ENCODE peak calls at places on chromosomes 12 and 14, in six cellular contexts. R, E, Y, W, X and T are unnamed samples.

GRCh38 chr14:101876539-101876938 is 87.8 kb upstream of the DYNC1H1 start:
- DNase-seq in R (no peak), E (peak; percentile 18), Y (no peak), X (peak; percentile 80), W (no peak), T (peak; percentile 12)

GRCh38 chr12:2876431-2877046 is 435 bp downstream of the FOXM1 start:
- DNase-seq in Y (no peak), W (no peak), E (no peak), X (peak; percentile 54), R (no peak), T (no peak)

GRCh38 chr12:19892186-19892585 is 452.9 kb downstream of the AEBP2 start:
- DNase-seq in X (peak; percentile 26), E (peak; percentile 28), R (no peak), W (no peak), Y (no peak), T (no peak)

GRCh38 chr12:87439990-87440827 is 589.0 kb downstream of the C12orf50 start:
- DNase-seq in X (peak; percentile 95), E (peak; percentile 93), W (no peak), Y (no peak), R (no peak), T (peak; percentile 93)

GRCh38 chr12:24054411-24054810 is 104.9 kb upstream of the SOX5 start:
- DNase-seq in W (no peak), Y (no peak), R (no peak), X (no peak), E (no peak), T (no peak)

GRCh38 chr12:106586803-106587684 is 4.2 kb downstream of the RFX4 start:
- DNase-seq in R (peak; percentile 80), X (peak; percentile 5), E (no peak), W (peak; percentile 77), Y (peak; percentile 66), T (no peak)

GRCh38 chr14:77615231-77616132 is 955 bp downstream of the SPTLC2 start:
- DNase-seq in X (peak; percentile 44), E (peak; percentile 56), Y (peak; percentile 9), R (no peak), W (no peak), T (peak; percentile 33)

GRCh38 chr12:87165733-87166375 is 863.3 kb downstream of the C12orf50 start:
- DNase-seq in X (no peak), E (no peak), R (no peak), W (no peak), Y (no peak), T (no peak)

GRCh38 chr14:68627868-68628604 is 164.8 kb downstream of the ZFP36L1 start:
- DNase-seq in W (peak; percentile 91), E (no peak), X (no peak), Y (peak; percentile 52), R (peak; percentile 85), T (peak; percentile 85)

GRCh38 chr14:81125536-81125935 is 95.2 kb downstream of the GTF2A1 start:
- DNase-seq in W (no peak), X (no peak), Y (no peak), E (no peak), R (no peak), T (no peak)

GRCh38 chr12:788288-788687 is 35.9 kb downstream of the WNK1 start:
- DNase-seq in E (no peak), R (no peak), X (no peak), Y (no peak), W (no peak), T (no peak)

GRCh38 chr12:124994435-124994975 is 1.1 kb downstream of the BRI3BP start:
- DNase-seq in W (no peak), R (no peak), Y (no peak), E (no peak), X (no peak), T (no peak)

GRCh38 chr12:69331846-69332684 is 16.1 kb upstream of the LYZ start:
- DNase-seq in X (no peak), E (no peak), R (no peak), Y (no peak), W (no peak), T (no peak)

GRCh38 chr12:51895378-51896135 is 7.7 kb downstream of the ANKRD33 start:
- DNase-seq in W (no peak), R (no peak), E (no peak), Y (no peak), X (no peak), T (no peak)

GRCh38 chr12:1391722-1392121 is 202.7 kb downstream of the FBXL14 start:
- DNase-seq in X (no peak), E (no peak), R (peak; percentile 46), Y (no peak), W (no peak), T (no peak)

GRCh38 chr12:77943466-77943865 is 112.8 kb downstream of the NAV3 start:
- DNase-seq in E (peak; percentile 87), X (peak; percentile 71), Y (no peak), W (no peak), R (no peak), T (peak; percentile 16)

GRCh38 chr12:123546281-123546680 is 12.8 kb upstream of the RILPL1 start:
- DNase-seq in R (no peak), Y (no peak), W (no peak), E (peak; percentile 40), X (peak; percentile 23), T (no peak)

GRCh38 chr12:8057839-8058238 is 8.3 kb downstream of the C3AR1 start:
- DNase-seq in Y (no peak), W (no peak), R (no peak), X (peak; percentile 94), E (peak; percentile 67), T (no peak)

DNA sequence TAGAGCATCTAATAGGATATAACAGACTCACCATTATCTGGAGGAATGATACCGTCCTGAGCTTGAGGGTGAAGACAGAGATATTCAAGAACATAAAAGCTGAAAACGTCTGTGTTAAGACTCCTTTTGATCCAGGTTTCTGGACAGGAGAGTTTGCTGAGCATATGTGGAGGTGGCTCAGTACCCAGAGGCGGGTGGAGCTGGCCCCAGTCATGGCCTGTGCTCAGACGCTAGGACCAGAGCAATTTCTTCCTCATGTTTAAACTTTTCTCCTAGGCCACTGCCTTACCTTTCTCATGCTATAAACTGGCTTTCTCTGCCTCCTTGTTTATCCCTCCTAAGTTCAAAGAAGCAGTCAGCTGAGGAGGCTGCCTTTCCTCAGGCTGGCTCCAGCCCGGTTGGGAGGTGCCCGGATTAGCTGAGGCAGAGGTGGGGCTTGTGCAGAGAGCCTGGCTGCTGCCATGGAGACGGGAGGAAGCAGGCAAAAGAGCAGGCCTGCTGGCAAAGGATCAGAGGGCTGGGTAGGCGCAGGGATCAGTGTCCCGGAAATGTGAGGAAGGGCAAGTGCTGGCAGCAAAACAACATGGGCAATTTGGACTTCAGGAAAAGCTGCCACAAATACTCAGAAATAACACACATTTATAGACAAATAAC is 13.7 kb downstream of the COA8 start:
- DNase-seq in Y (peak; percentile 71), E (peak; percentile 80), X (peak; percentile 89), R (peak; percentile 58), W (no peak), T (peak; percentile 79)
- H4K91ac ChIP-seq in Y (no peak overlapping the region), E (no peak overlapping the region), X (no peak overlapping the region), R (no peak overlapping the region), W (no peak overlapping the region), T (no peak overlapping the region)

DNA sequence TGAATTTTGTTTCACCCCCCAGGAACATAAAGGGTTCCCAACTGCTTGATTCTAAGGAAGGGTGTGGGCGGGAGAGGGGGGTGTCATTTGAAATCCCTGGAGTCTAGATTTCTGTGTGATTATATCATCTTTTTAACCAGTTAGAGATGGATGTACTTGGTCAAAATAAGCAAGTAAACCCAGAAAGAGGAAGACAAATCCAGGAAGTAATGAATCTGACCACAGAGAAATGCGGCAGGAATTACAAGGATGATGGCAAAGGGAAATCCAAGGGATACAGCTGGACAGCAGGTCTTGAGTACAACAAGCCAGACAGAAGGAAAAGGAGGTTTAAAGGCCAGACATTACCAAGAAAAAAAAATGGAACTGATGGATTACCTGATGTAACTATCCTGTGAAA is 38.9 kb downstream of the DMAC2L start:
- DNase-seq in E (peak; percentile 55), X (peak; percentile 47), R (no peak), Y (no peak), W (no peak), T (no peak)
- H2AFZ ChIP-seq in E (peak overlapping the region; percentile 60), X (no peak overlapping the region), R (no peak overlapping the region), Y (no peak overlapping the region), W (no peak overlapping the region), T (no peak overlapping the region)

GRCh38 chr12:46531804-46532203 is 159.2 kb upstream of the SLC38A2 start:
- DNase-seq in E (no peak), W (no peak), R (no peak), Y (no peak), X (no peak), T (no peak)
- H4K91ac ChIP-seq in E (no peak overlapping the region), W (no peak overlapping the region), R (no peak overlapping the region), Y (no peak overlapping the region), X (peak overlapping the region; percentile 43), T (no peak overlapping the region)

GRCh38 chr12:75976113-75976512 is 55.5 kb downstream of the PHLDA1 start:
- DNase-seq in E (no peak), Y (no peak), X (no peak), R (no peak), W (no peak), T (no peak)
- H2AFZ ChIP-seq in E (no peak overlapping the region), Y (peak overlapping the region; percentile 38), X (no peak overlapping the region), R (no peak overlapping the region), W (peak overlapping the region; percentile 26), T (no peak overlapping the region)

GRCh38 chr14:103578401-103579075 is 15.8 kb downstream of the COA8 start:
- DNase-seq in W (no peak), Y (no peak), X (peak; percentile 6), E (peak; percentile 53), R (no peak), T (no peak)
- H4K91ac ChIP-seq in W (no peak overlapping the region), Y (no peak overlapping the region), X (no peak overlapping the region), E (no peak overlapping the region), R (no peak overlapping the region), T (no peak overlapping the region)

GRCh38 chr14:21049263-21049662 is 7.1 kb downstream of the RNASE7 start:
- DNase-seq in E (peak; percentile 59), Y (no peak), X (no peak), W (no peak), R (no peak), T (no peak)
- H2AFZ ChIP-seq in E (no peak overlapping the region), Y (no peak overlapping the region), X (no peak overlapping the region), W (no peak overlapping the region), R (no peak overlapping the region), T (no peak overlapping the region)

GRCh38 chr14:98888281-98888680 is 383.7 kb downstream of the BCL11B start:
- DNase-seq in X (no peak), W (no peak), E (no peak), Y (no peak), R (no peak), T (no peak)
- H4K91ac ChIP-seq in X (no peak overlapping the region), W (peak overlapping the region; percentile 3), E (no peak overlapping the region), Y (no peak overlapping the region), R (no peak overlapping the region), T (no peak overlapping the region)

GRCh38 chr12:44812062-44812461 is 64.1 kb downstream of the NELL2 start:
- DNase-seq in R (no peak), E (no peak), Y (no peak), W (no peak), X (no peak), T (no peak)
- H2AFZ ChIP-seq in R (no peak overlapping the region), E (no peak overlapping the region), Y (no peak overlapping the region), W (no peak overlapping the region), X (no peak overlapping the region), T (no peak overlapping the region)